ENCODE peak calls at places on chromosomes 13 and 19, in nine cellular contexts. One of them, this sample, is unnamed.

GRCh38 chr13:112877976-112878955 is 90.7 kb upstream of the MCF2L start:
- DNase-seq in HEK293T: no peak
- DNase-seq in left colon: no peak
- DNase-seq in HS-5: no peak
- DNase-seq in Kasumi-1: no peak
- DNase-seq in activated CD4-positive, alpha-beta T cell treated with anti-CD3 and anti-CD28 coated beads, Interleukin-2, amount 50 U/mL, for 1 hour: no peak
- DNase-seq in LoVo: no peak
- DNase-seq in GM12865: no peak
- DNase-seq in hippocampal formation: no peak
- DNase-seq in this sample: no peak

GRCh38 chr19:55283548-55284393 is at the start of gene BRSK1:
- DNase-seq in hippocampal formation: peak; percentile 72
- DNase-seq in HS-5: no peak
- DNase-seq in GM12865: no peak
- DNase-seq in Kasumi-1: no peak
- DNase-seq in activated CD4-positive, alpha-beta T cell treated with anti-CD3 and anti-CD28 coated beads, Interleukin-2, amount 50 U/mL, for 1 hour: peak; percentile 48
- DNase-seq in LoVo: peak; percentile 38
- DNase-seq in HEK293T: peak; percentile 46
- DNase-seq in left colon: peak; percentile 37
- DNase-seq in this sample: no peak

GRCh38 chr19:49554701-49555181 is 25.6 kb downstream of the NOSIP start:
- DNase-seq in HEK293T: no peak
- DNase-seq in GM12865: no peak
- DNase-seq in left colon: peak; percentile 40
- DNase-seq in LoVo: no peak
- DNase-seq in HS-5: no peak
- DNase-seq in activated CD4-positive, alpha-beta T cell treated with anti-CD3 and anti-CD28 coated beads, Interleukin-2, amount 50 U/mL, for 1 hour: peak; percentile 20
- DNase-seq in Kasumi-1: peak; percentile 24
- DNase-seq in hippocampal formation: no peak
- DNase-seq in this sample: no peak

GRCh38 chr19:18339703-18340102 is 695 bp upstream of the PGPEP1 start:
- DNase-seq in Kasumi-1: peak; percentile 77
- DNase-seq in GM12865: peak; percentile 41
- DNase-seq in HS-5: no peak
- DNase-seq in activated CD4-positive, alpha-beta T cell treated with anti-CD3 and anti-CD28 coated beads, Interleukin-2, amount 50 U/mL, for 1 hour: no peak
- DNase-seq in left colon: no peak
- DNase-seq in HEK293T: no peak
- DNase-seq in LoVo: no peak
- DNase-seq in hippocampal formation: no peak
- DNase-seq in this sample: peak; percentile 40

GRCh38 chr19:38494379-38494778 is 60.9 kb downstream of the RYR1 start:
- DNase-seq in Kasumi-1: no peak
- DNase-seq in GM12865: no peak
- DNase-seq in left colon: no peak
- DNase-seq in HS-5: no peak
- DNase-seq in HEK293T: no peak
- DNase-seq in hippocampal formation: no peak
- DNase-seq in LoVo: no peak
- DNase-seq in activated CD4-positive, alpha-beta T cell treated with anti-CD3 and anti-CD28 coated beads, Interleukin-2, amount 50 U/mL, for 1 hour: no peak
- DNase-seq in this sample: no peak

GRCh38 chr19:21126078-21126477 is 15.8 kb upstream of the ZNF431 start:
- DNase-seq in HS-5: no peak
- DNase-seq in activated CD4-positive, alpha-beta T cell treated with anti-CD3 and anti-CD28 coated beads, Interleukin-2, amount 50 U/mL, for 1 hour: no peak
- DNase-seq in GM12865: no peak
- DNase-seq in HEK293T: no peak
- DNase-seq in LoVo: no peak
- DNase-seq in Kasumi-1: no peak
- DNase-seq in hippocampal formation: no peak
- DNase-seq in left colon: no peak
- DNase-seq in this sample: no peak

GRCh38 chr13:31160857-31161582 is 684 bp downstream of the HSPH1 start:
- DNase-seq in LoVo: peak; percentile 38
- DNase-seq in HEK293T: peak; percentile 31
- DNase-seq in hippocampal formation: peak; percentile 52
- DNase-seq in activated CD4-positive, alpha-beta T cell treated with anti-CD3 and anti-CD28 coated beads, Interleukin-2, amount 50 U/mL, for 1 hour: peak; percentile 52
- DNase-seq in GM12865: peak; percentile 78
- DNase-seq in Kasumi-1: peak; percentile 31
- DNase-seq in HS-5: no peak
- DNase-seq in left colon: peak; percentile 70
- DNase-seq in this sample: peak; percentile 80

GRCh38 chr13:23450340-23451046 is 17.0 kb upstream of the SACS start:
- DNase-seq in LoVo: no peak
- DNase-seq in activated CD4-positive, alpha-beta T cell treated with anti-CD3 and anti-CD28 coated beads, Interleukin-2, amount 50 U/mL, for 1 hour: no peak
- DNase-seq in hippocampal formation: no peak
- DNase-seq in left colon: no peak
- DNase-seq in HS-5: no peak
- DNase-seq in Kasumi-1: no peak
- DNase-seq in GM12865: no peak
- DNase-seq in HEK293T: no peak
- DNase-seq in this sample: peak; percentile 15

GRCh38 chr19:29708553-29709439 is 6.3 kb downstream of the C19orf12 start:
- DNase-seq in hippocampal formation: no peak
- DNase-seq in Kasumi-1: no peak
- DNase-seq in LoVo: no peak
- DNase-seq in left colon: peak; percentile 35
- DNase-seq in GM12865: no peak
- DNase-seq in HS-5: no peak
- DNase-seq in HEK293T: no peak
- DNase-seq in activated CD4-positive, alpha-beta T cell treated with anti-CD3 and anti-CD28 coated beads, Interleukin-2, amount 50 U/mL, for 1 hour: no peak
- DNase-seq in this sample: no peak

This sample was measured in GF-D8.